ENCODE peak calls at places on chromosome 18, in six cellular contexts. Y is AG04450, H is mammary epithelial cell, A is fibroblast of lung, Q is heart left ventricle, T is cardiac muscle cell. G is an unnamed sample.

GRCh38 chr18:38539373-38539772 is 973.8 kb upstream of the CELF4 start:
- DNase-seq in Q (no peak), A (no peak), T (no peak), Y (no peak), H (no peak), G (peak; percentile 25)

GRCh38 chr18:64699116-64699515 is 550.2 kb upstream of the LINC00305 start:
- DNase-seq in A (no peak), H (no peak), T (no peak), Q (no peak), Y (no peak), G (no peak)

GRCh38 chr18:73564073-73564472 is 583.6 kb downstream of the FBXO15 start:
- DNase-seq in H (peak; percentile 86), A (peak; percentile 57), Y (peak; percentile 38), T (no peak), Q (no peak), G (no peak)

GRCh38 chr18:27430595-27430994 is 245.5 kb upstream of the CHST9 start:
- DNase-seq in T (no peak), H (no peak), Q (no peak), Y (no peak), A (no peak), G (no peak)

GRCh38 chr18:39764848-39765247 is 2190.2 kb upstream of the PIK3C3 start:
- DNase-seq in A (no peak), Y (no peak), Q (no peak), H (no peak), T (no peak), G (no peak)

GRCh38 chr18:47191956-47192355 is 15.8 kb upstream of the IER3IP1 start:
- DNase-seq in Y (no peak), Q (no peak), T (no peak), A (no peak), H (peak; percentile 59), G (no peak)

GRCh38 chr18:39675358-39675757 is 2109.8 kb upstream of the CELF4 start:
- DNase-seq in H (no peak), Q (no peak), T (no peak), Y (peak; percentile 3), A (peak; percentile 63), G (no peak)

GRCh38 chr18:74534150-74534969 is at the start of gene CNDP1:
- DNase-seq in A (no peak), Y (no peak), T (no peak), Q (no peak), H (no peak), G (no peak)

GRCh38 chr18:37533647-37534565 is 31.7 kb downstream of the CELF4 start:
- DNase-seq in Y (no peak), Q (no peak), A (no peak), T (no peak), H (no peak), G (no peak)

GRCh38 chr18:69265661-69266060 is 135.0 kb upstream of the DOK6 start:
- DNase-seq in A (peak; percentile 63), H (no peak), T (no peak), Y (no peak), Q (no peak), G (no peak)

GRCh38 chr18:69674921-69675405 is 272.7 kb downstream of the CD226 start:
- DNase-seq in T (no peak), A (no peak), Q (no peak), H (no peak), Y (no peak), G (no peak)

GRCh38 chr18:41917199-41917598 is 37.8 kb upstream of the PIK3C3 start:
- DNase-seq in A (no peak), Q (no peak), H (no peak), Y (no peak), T (no peak), G (no peak)

GRCh38 chr18:53789376-53790247 is 434.9 kb downstream of the MBD2 start:
- DNase-seq in A (no peak), H (no peak), Y (no peak), Q (no peak), T (no peak), G (no peak)

GRCh38 chr18:25134858-25135257 is 217.1 kb downstream of the ZNF521 start:
- DNase-seq in T (no peak), Y (no peak), A (no peak), Q (no peak), H (no peak), G (no peak)

DNA sequence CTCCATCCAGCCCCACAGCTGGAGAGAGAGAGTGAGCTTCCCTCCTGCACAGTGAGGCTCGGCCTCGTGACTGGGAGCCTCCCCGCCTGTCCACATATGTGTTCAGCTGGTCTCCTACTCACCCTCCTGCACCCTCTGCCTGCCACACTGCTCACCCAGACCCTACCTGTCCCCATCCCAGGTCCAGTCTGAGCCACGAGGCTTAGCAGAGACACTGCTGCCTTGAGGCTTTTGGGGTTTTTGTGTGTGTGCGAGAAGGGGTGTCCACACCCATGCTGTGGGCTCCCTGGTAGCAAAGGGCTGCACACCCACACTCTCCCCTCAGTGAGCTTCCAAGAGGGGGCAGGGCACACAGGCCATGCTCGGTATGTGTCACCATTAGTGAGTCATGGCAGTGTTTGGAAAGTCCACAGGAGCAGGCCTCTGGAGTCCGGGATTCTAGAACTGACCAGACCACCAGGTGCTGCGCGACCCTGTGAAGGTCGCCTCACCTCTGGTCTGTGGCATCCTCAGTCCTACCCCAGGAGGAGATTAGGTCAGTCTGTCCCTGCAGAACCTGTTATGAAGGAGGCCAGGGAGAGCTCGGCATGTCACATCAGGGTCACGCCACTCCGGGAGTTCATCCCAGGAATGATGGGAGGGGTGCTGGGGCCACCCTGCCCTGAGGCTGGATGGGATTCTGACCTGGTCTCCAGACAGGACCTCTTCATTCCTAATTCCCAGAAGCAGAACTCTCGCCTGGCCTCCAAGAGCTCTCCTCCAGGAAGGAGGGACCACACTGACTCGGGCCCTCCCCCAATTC is 39.9 kb upstream of the SMAD7 start:
- DNase-seq in H (peak; percentile 66), T (no peak), Y (no peak), A (peak; percentile 44), Q (no peak), G (no peak)
- TF ChIP-seq CTCF in H (no peak), T (no peak), Y (no peak), A (no peak), Q (no peak), G (no peak)

GRCh38 chr18:31100598-31101147 is 1.5 kb downstream of the DSC2 start:
- DNase-seq in H (peak; percentile 50), Y (no peak), T (peak; percentile 83), Q (peak; percentile 67), A (no peak), G (peak; percentile 63)

GRCh38 chr18:31099490-31100230 is 2.6 kb downstream of the DSC2 start:
- DNase-seq in A (no peak), T (no peak), Q (no peak), H (peak; percentile 68), Y (no peak), G (no peak)

GRCh38 chr18:31102941-31103340 is 720 bp upstream of the DSC2 start:
- DNase-seq in T (no peak), Y (no peak), Q (no peak), A (no peak), H (peak; percentile 87), G (no peak)

GRCh38 chr18:31102020-31102684 is at the start of gene DSC2:
- DNase-seq in Y (no peak), Q (peak; percentile 79), T (peak; percentile 81), A (no peak), H (peak; percentile 78), G (peak; percentile 88)

GRCh38 chr18:31101148-31102019 is 837 bp downstream of the DSC2 start:
- DNase-seq in H (peak; percentile 56), Y (no peak), Q (peak; percentile 91), A (peak; percentile 3), T (peak; percentile 78), G (peak; percentile 80)
- TF ChIP-seq CTCF in H (no peak), Y (no peak), Q (no peak), A (no peak), T (no peak), G (no peak)

DNA sequence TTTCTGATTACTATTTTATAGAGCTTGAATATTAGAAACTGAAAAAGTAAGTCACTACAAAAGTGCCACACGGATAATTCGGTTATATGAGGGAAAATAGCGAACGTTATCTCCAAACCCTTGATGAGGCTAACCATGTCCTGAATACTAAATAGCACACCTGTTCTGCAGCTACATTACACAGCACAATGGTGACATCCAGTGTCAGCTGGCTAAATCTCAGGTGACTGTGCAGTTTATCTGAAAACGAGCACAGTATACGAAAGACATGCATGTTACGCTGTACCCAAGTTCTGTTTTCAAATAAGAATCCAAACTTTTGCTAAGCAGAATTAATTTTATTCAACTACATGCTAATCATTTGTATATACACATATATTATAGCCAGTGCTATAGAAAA is 9.0 kb downstream of the CCDC68 start:
- DNase-seq in T (no peak), H (peak; percentile 36), Q (no peak), Y (no peak), A (no peak), G (no peak)
- TF ChIP-seq CTCF in T (no peak), H (peak; percentile 28), Q (no peak), Y (no peak), A (no peak), G (no peak)

GRCh38 chr18:79935499-79935898 is 16.0 kb downstream of the SLC66A2 start:
- DNase-seq in T (no peak), A (no peak), Y (no peak), Q (peak; percentile 28), H (no peak), G (peak; percentile 14)

GRCh38 chr18:79934311-79935097 is 16.9 kb downstream of the SLC66A2 start:
- DNase-seq in A (no peak), T (peak; percentile 53), H (no peak), Y (no peak), Q (peak; percentile 63), G (no peak)

GRCh38 chr18:79935098-79935480 is 16.4 kb downstream of the SLC66A2 start:
- DNase-seq in T (no peak), Q (peak; percentile 44), H (no peak), Y (no peak), A (no peak), G (peak; percentile 6)

GRCh38 chr18:79932907-79933306 is 18.5 kb downstream of the SLC66A2 start:
- DNase-seq in A (no peak), H (no peak), T (no peak), Q (no peak), Y (no peak), G (no peak)

GRCh38 chr18:79933765-79934164 is 17.7 kb downstream of the SLC66A2 start:
- DNase-seq in Y (no peak), T (peak; percentile 59), Q (peak; percentile 50), A (no peak), H (no peak), G (peak; percentile 82)
- TF ChIP-seq CTCF in Y (no peak), T (peak; percentile 24), Q (no peak), A (peak; percentile 33), H (no peak), G (peak; percentile 39)

DNA sequence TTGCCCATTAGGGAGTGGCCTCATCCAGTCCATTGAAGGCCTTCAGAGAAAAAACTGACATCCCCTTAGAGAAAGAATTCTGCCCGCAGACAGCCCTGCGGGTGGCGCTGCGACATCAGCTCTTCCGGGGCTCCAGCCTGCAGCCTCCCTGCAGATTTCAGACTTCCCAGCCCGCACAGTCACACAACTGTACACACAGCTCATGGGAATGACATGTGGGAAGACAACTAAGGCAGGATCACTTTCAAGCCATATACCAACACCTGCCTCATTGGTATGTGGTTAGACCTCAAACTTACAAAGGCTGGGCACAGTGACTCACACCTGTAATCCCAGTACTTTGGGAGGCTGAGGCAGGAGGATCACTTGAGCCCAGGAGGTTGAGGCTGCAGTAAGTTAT is 24.8 kb upstream of the TUBB6 start:
- DNase-seq in T (peak; percentile 52), A (peak; percentile 34), Q (no peak), H (peak; percentile 84), Y (no peak), G (no peak)
- TF ChIP-seq CTCF in T (peak; percentile 38), A (no peak), Q (no peak), H (peak; percentile 20), Y (peak; percentile 35), G (no peak)